ENCODE peak calls at places on chromosomes 13 and 19, in four cellular contexts. M is GM12878, K is H1, L is K562. E is an unnamed sample.

GRCh38 chr13:109348514-109349340 is 437.7 kb downstream of the IRS2 start:
- DNase-seq in L (no peak), K (no peak), M (no peak), E (peak; percentile 64)

GRCh38 chr19:29439688-29440550 is 85.9 kb upstream of the VSTM2B start:
- DNase-seq in K (no peak), M (no peak), L (no peak), E (no peak)

GRCh38 chr13:89900104-89900760 is 1447.3 kb upstream of the MIR17HG start:
- DNase-seq in L (no peak), M (no peak), K (no peak), E (no peak)

GRCh38 chr13:28751210-28751935 is 32.6 kb upstream of the SLC46A3 start:
- DNase-seq in K (no peak), M (no peak), L (no peak), E (no peak)

GRCh38 chr13:60727140-60727539 is 330.1 kb downstream of the TDRD3 start:
- DNase-seq in L (no peak), M (no peak), K (no peak), E (no peak)

GRCh38 chr13:31891472-31891871 is 140.1 kb upstream of the FRY start:
- DNase-seq in M (no peak), L (no peak), K (no peak), E (no peak)

GRCh38 chr13:66341038-66341437 is 889.1 kb downstream of the PCDH9 start:
- DNase-seq in L (no peak), M (no peak), K (no peak), E (no peak)

GRCh38 chr19:49823472-49823871 is 5.4 kb downstream of the MED25 start:
- DNase-seq in M (no peak), L (no peak), K (no peak), E (no peak)

GRCh38 chr13:98192008-98192407 is 14.9 kb upstream of the RNF113B start:
- DNase-seq in K (no peak), L (no peak), M (no peak), E (no peak)

GRCh38 chr19:54248016-54248601 is 5.5 kb upstream of the LILRA6 start:
- DNase-seq in M (no peak), L (no peak), K (no peak), E (peak; percentile 26)

GRCh38 chr19:52660981-52661380 is 22.8 kb upstream of the ZNF83 start:
- DNase-seq in M (no peak), L (no peak), K (no peak), E (peak; percentile 47)

GRCh38 chr19:43790587-43790986 is 9.8 kb upstream of the KCNN4 start:
- DNase-seq in M (no peak), K (no peak), L (no peak), E (no peak)

GRCh38 chr13:106373304-106373988 is 162.0 kb downstream of the EFNB2 start:
- DNase-seq in K (no peak), L (no peak), M (no peak), E (no peak)

GRCh38 chr13:40121711-40122110 is 466.2 kb downstream of the COG6 start:
- DNase-seq in K (no peak), L (no peak), M (no peak), E (no peak)

GRCh38 chr13:53821632-53822031 is 793.0 kb downstream of the OLFM4 start:
- DNase-seq in M (no peak), K (no peak), L (no peak), E (no peak)

GRCh38 chr19:50178859-50179537 is 15.9 kb upstream of the IZUMO2 start:
- DNase-seq in M (peak; percentile 59), K (no peak), L (no peak), E (no peak)

GRCh38 chr13:95479706-95480105 is 72.8 kb upstream of the CLDN10 start:
- DNase-seq in M (peak; percentile 36), L (no peak), K (no peak), E (no peak)

GRCh38 chr13:47455581-47455980 is 545.5 kb downstream of the SUCLA2 start:
- DNase-seq in M (no peak), K (no peak), L (no peak), E (no peak)

GRCh38 chr13:44306401-44307192 is 67.0 kb upstream of the SERP2 start:
- DNase-seq in K (no peak), M (no peak), L (no peak), E (peak; percentile 99)

GRCh38 chr13:57634829-57635165 is 3.3 kb downstream of the PCDH17 start:
- DNase-seq in L (no peak), M (no peak), K (no peak), E (no peak)

GRCh38 chr19:41203371-41203770 is 10.4 kb downstream of the CYP2S1 start:
- DNase-seq in L (no peak), K (no peak), M (no peak), E (no peak)

GRCh38 chr13:95180513-95181245 is 120.6 kb downstream of the ABCC4 start:
- DNase-seq in M (no peak), K (no peak), L (no peak), E (no peak)

GRCh38 chr19:38164526-38164925 is 59.5 kb downstream of the DPF1 start:
- DNase-seq in L (no peak), M (no peak), K (no peak), E (no peak)

GRCh38 chr13:90302113-90302512 is 1045.4 kb upstream of the MIR17HG start:
- DNase-seq in M (no peak), L (no peak), K (no peak), E (peak; percentile 10)

GRCh38 chr19:6249296-6249695 is 30.5 kb downstream of the MLLT1 start:
- DNase-seq in L (no peak), K (no peak), M (no peak), E (peak; percentile 49)

GRCh38 chr19:9828551-9829063 is 889 bp downstream of the UBL5 start:
- DNase-seq in L (no peak), M (no peak), K (no peak), E (no peak)

GRCh38 chr13:33194820-33195692 is 90.5 kb downstream of the STARD13 start:
- DNase-seq in K (no peak), L (no peak), M (peak; percentile 99), E (peak; percentile 96)

GRCh38 chr19:48490980-48491792 is 20.4 kb downstream of the LMTK3 start:
- DNase-seq in L (peak; percentile 96), K (no peak), M (no peak), E (no peak)

GRCh38 chr19:34667349-34668076 is 9.4 kb downstream of the SCGB2B2 start:
- DNase-seq in K (no peak), M (no peak), L (no peak), E (peak; percentile 27)

GRCh38 chr13:77946522-77946921 is 27.9 kb upstream of the EDNRB start:
- DNase-seq in M (no peak), K (no peak), L (no peak), E (no peak)

GRCh38 chr19:46392252-46392801 is 21.0 kb downstream of the CCDC8 start:
- DNase-seq in M (no peak), L (no peak), K (no peak), E (peak; percentile 63)

GRCh38 chr13:38530492-38530891 is 156.4 kb upstream of the FREM2 start:
- DNase-seq in K (no peak), M (no peak), L (peak; percentile 4), E (peak; percentile 1)

GRCh38 chr19:39078436-39079200 is 5.5 kb upstream of the ACP7 start:
- DNase-seq in M (no peak), K (no peak), L (no peak), E (peak; percentile 97)

GRCh38 chr19:49837009-49837310 is 14.0 kb upstream of the PTOV1 start:
- DNase-seq in L (no peak), M (no peak), K (no peak), E (no peak)

GRCh38 chr13:44212633-44213387 is 160.8 kb upstream of the SERP2 start:
- DNase-seq in L (no peak), K (no peak), M (no peak), E (peak; percentile 77)

GRCh38 chr13:35164324-35164932 is 222.4 kb downstream of the NBEA start:
- DNase-seq in K (no peak), M (peak; percentile 40), L (peak; percentile 6), E (peak; percentile 27)
- TF ChIP-seq CHD1 in K (no peak), M (no peak), L (no peak), E (no peak)

GRCh38 chr13:27679396-27679795 is 57.7 kb downstream of the POLR1D start:
- DNase-seq in K (no peak), M (no peak), L (no peak), E (peak; percentile 68)
- TF ChIP-seq CHD1 in K (no peak), M (no peak), L (no peak), E (no peak)

GRCh38 chr19:44875666-44876418 is 15.2 kb upstream of the TOMM40 start:
- DNase-seq in L (no peak), M (no peak), K (no peak), E (peak; percentile 21)
- TF ChIP-seq CHD1 in L (no peak), M (no peak), K (no peak), E (no peak)

DNA sequence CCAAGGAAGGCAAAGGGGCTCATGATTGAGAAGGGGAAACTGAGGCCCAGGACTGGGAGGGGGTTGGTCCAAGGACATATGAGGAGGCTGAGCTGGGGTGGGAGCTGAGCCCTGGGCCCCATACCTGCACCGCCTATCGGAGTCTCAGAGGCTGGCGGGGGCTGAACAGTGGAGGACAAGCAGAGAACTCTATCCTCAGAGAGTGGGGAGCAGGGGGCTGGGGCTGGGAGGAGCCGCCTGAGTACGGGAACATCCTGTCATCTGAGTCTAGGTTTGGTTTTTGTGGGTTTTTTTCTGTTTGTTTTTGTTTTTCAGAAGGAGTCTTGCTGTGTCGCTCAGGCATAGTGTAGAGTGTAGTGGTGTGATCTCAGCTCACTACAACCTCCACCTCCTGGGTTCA is 6.2 kb downstream of the ARRDC2 start:
- DNase-seq in K (no peak), L (no peak), M (no peak), E (no peak)
- TF ChIP-seq CHD1 in K (no peak), L (no peak), M (no peak), E (no peak)

GRCh38 chr13:51130348-51130747 is 19.3 kb upstream of the C13orf42 start:
- DNase-seq in M (no peak), L (no peak), K (no peak), E (no peak)

GRCh38 chr13:51122868-51123267 is 11.8 kb upstream of the C13orf42 start:
- DNase-seq in K (no peak), M (peak; percentile 9), L (no peak), E (no peak)

DNA sequence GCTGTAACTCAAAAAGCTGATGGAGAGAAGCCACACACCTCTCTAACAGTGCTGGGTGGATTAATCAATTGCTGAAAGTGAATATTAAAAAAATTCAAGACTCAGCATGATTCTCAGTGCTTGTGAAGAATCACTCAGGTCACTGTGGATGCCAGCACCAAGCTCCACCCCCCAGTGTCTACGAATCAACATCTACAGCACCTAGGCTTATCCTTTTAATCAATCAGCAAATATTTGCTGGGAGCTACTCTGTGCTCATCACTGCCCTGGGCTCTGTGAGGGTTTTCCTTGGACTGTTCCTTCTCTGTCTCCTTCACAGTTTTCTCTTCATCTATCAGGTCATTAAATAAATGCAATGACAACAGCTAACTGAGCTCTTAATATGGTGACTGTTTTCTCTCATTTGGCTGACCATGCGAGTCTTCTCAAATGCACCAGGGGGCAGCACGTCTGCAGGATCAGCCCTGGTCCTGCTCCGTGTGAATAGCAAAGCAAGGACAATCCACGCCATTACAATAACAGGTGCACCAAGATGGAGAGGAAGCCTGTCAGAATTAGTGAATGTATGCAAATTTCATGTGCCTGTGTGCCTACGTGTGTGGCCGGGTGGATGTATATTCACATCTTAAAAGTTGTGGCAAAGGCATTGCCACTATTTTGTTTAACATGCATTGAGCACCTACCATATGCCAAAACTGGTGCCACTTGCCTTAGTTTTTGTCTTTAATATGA is 14.6 kb upstream of the C13orf42 start:
- DNase-seq in M (peak; percentile 16), L (peak; percentile 44), K (peak; percentile 43), E (peak; percentile 54)
- TF ChIP-seq CHD1 in M (no peak), L (no peak), K (no peak), E (no peak)

E was measured in IMR-90.